ENCODE peak calls at places on chromosomes 13 and 19, in ten cellular contexts. K, Y, F, T, J, B, C, I, R and O are unnamed samples.

GRCh38 chr13:50518791-50519201 is 324.7 kb downstream of the DLEU7 start:
- DNase-seq in K (no peak), Y (peak; percentile 46), F (peak; percentile 39), T (no peak), J (no peak), B (no peak), C (no peak), I (no peak), R (no peak), O (no peak)

GRCh38 chr19:46660008-46660517 is 919 bp downstream of the DACT3 start:
- DNase-seq in K (no peak), Y (peak; percentile 61), F (peak; percentile 31), T (no peak), J (no peak), B (peak; percentile 25), C (no peak), I (peak; percentile 25), R (no peak), O (no peak)

GRCh38 chr13:80132741-80133601 is 208.0 kb downstream of the SPRY2 start:
- DNase-seq in K (no peak), Y (peak; percentile 51), F (peak; percentile 78), T (no peak), J (peak; percentile 85), B (peak; percentile 56), C (no peak), I (peak; percentile 88), R (no peak), O (no peak)

GRCh38 chr19:44810555-44811447 is 1.9 kb downstream of the BCAM start:
- DNase-seq in K (no peak), Y (no peak), F (no peak), T (no peak), J (no peak), B (no peak), C (no peak), I (no peak), R (no peak), O (no peak)

GRCh38 chr19:10478903-10479384 is 24.2 kb downstream of the KEAP1 start:
- DNase-seq in K (no peak), Y (peak; percentile 95), F (peak; percentile 94), T (peak; percentile 59), J (peak; percentile 94), B (peak; percentile 94), C (peak; percentile 83), I (peak; percentile 90), R (peak; percentile 76), O (peak; percentile 57)

GRCh38 chr19:11554160-11554559 is 4.9 kb downstream of the ELOF1 start:
- DNase-seq in K (no peak), Y (no peak), F (no peak), T (no peak), J (no peak), B (peak; percentile 0), C (no peak), I (no peak), R (no peak), O (no peak)

GRCh38 chr13:114063545-114064515 is 68.6 kb downstream of the RASA3 start:
- DNase-seq in K (no peak), Y (no peak), F (peak; percentile 86), T (peak; percentile 20), J (peak; percentile 81), B (peak; percentile 61), C (no peak), I (peak; percentile 57), R (no peak), O (peak; percentile 51)

GRCh38 chr13:110254751-110255553 is 52.0 kb downstream of the COL4A1 start:
- DNase-seq in K (no peak), Y (no peak), F (no peak), T (no peak), J (no peak), B (no peak), C (no peak), I (no peak), R (no peak), O (no peak)

GRCh38 chr13:98866882-98867281 is 111.0 kb downstream of the DOCK9 start:
- DNase-seq in K (no peak), Y (no peak), F (no peak), T (no peak), J (no peak), B (no peak), C (no peak), I (no peak), R (no peak), O (no peak)

GRCh38 chr19:860481-861098 is 1.1 kb downstream of the CFD start:
- DNase-seq in K (peak; percentile 43), Y (no peak), F (peak; percentile 90), T (no peak), J (peak; percentile 77), B (peak; percentile 95), C (peak; percentile 26), I (peak; percentile 50), R (no peak), O (peak; percentile 51)

GRCh38 chr19:14516746-14517438 is 1.3 kb downstream of the DNAJB1 start:
- DNase-seq in K (no peak), Y (no peak), F (no peak), T (no peak), J (no peak), B (no peak), C (no peak), I (no peak), R (no peak), O (no peak)

GRCh38 chr19:15194938-15195337 is 5.9 kb downstream of the NOTCH3 start:
- DNase-seq in K (no peak), Y (no peak), F (peak; percentile 59), T (no peak), J (peak; percentile 76), B (peak; percentile 77), C (no peak), I (peak; percentile 56), R (no peak), O (no peak)

GRCh38 chr19:13849991-13850909 is 26.7 kb upstream of the NANOS3 start:
- DNase-seq in K (no peak), Y (peak; percentile 86), F (peak; percentile 93), T (no peak), J (peak; percentile 88), B (peak; percentile 80), C (no peak), I (peak; percentile 84), R (no peak), O (no peak)

GRCh38 chr13:51638497-51638871 is 54.2 kb downstream of the WDFY2 start:
- DNase-seq in K (no peak), Y (no peak), F (no peak), T (no peak), J (no peak), B (no peak), C (no peak), I (no peak), R (no peak), O (no peak)

GRCh38 chr19:46081928-46082727 is 41.3 kb upstream of the IGFL4 start:
- DNase-seq in K (no peak), Y (no peak), F (peak; percentile 76), T (no peak), J (no peak), B (peak; percentile 68), C (no peak), I (peak; percentile 79), R (no peak), O (no peak)